ENCODE peak calls at places on chromosomes 1 and 21, in ten cellular contexts. R is PC-9, Y is esophagus squamous epithelium, U is tibial nerve, O is cardiac muscle cell, F is breast epithelium, C is HCT116, N is PC-3, G is left ventricle myocardium inferior, V is stomach. X is an unnamed sample. For H3K4me1, the result is how much of the 10 kb centered on the place peaks cover.

GRCh38 chr1:25148673-25149300 is 83.5 kb downstream of the SYF2 start:
- DNase-seq in G (no peak), Y (no peak), U (no peak), C (no peak), N (peak), O (peak), R (no peak), V (no peak), F (no peak), X (no peak)

GRCh38 chr1:15311122-15311822 is 64.2 kb downstream of the FHAD1 start:
- DNase-seq in V (no peak), U (no peak), Y (no peak), F (no peak), N (no peak), R (no peak), O (no peak), C (no peak), G (no peak), X (no peak)

GRCh38 chr1:31701137-31701736 is 2.6 kb downstream of the COL16A1 start:
- DNase-seq in F (peak), Y (no peak), N (peak), G (peak), R (peak), O (peak), U (peak), C (no peak), V (peak), X (peak)

GRCh38 chr1:187157115-187157514 is 328.4 kb downstream of the PLA2G4A start:
- DNase-seq in V (no peak), N (peak), C (no peak), R (no peak), U (no peak), F (no peak), G (no peak), Y (no peak), O (no peak), X (no peak)

GRCh38 chr1:86938855-86939254 is 24.4 kb downstream of the HS2ST1 start:
- DNase-seq in N (no peak), U (no peak), Y (no peak), F (no peak), C (no peak), O (no peak), G (no peak), V (no peak), R (no peak), X (no peak)

GRCh38 chr1:206537141-206537540 is 29.8 kb downstream of the RASSF5 start:
- DNase-seq in U (no peak), O (peak), R (no peak), C (no peak), V (no peak), G (no peak), N (no peak), F (no peak), Y (no peak), X (no peak)

GRCh38 chr1:72034827-72035226 is 247.5 kb downstream of the NEGR1 start:
- DNase-seq in N (no peak), U (no peak), R (no peak), O (no peak), C (no peak), V (no peak), F (no peak), G (no peak), Y (no peak), X (no peak)

GRCh38 chr1:222257024-222257423 is 290.9 kb downstream of the HHIPL2 start:
- DNase-seq in N (no peak), C (no peak), G (no peak), R (no peak), V (no peak), O (no peak), U (no peak), F (no peak), Y (no peak), X (no peak)

GRCh38 chr1:174103766-174104165 is 55.6 kb upstream of the RABGAP1L start:
- DNase-seq in O (no peak), C (no peak), U (no peak), Y (no peak), V (no peak), F (no peak), R (no peak), N (no peak), G (no peak), X (no peak)

GRCh38 chr1:21815724-21816311 is 3.8 kb downstream of the LDLRAD2 start:
- DNase-seq in Y (no peak), G (no peak), R (no peak), U (no peak), V (no peak), F (no peak), N (no peak), O (no peak), C (no peak), X (no peak)

GRCh38 chr21:26840912-26841311 is 4.3 kb downstream of the ADAMTS1 start:
- DNase-seq in G (peak), C (no peak), F (no peak), N (peak), R (no peak), O (peak), Y (no peak), U (peak), V (no peak), X (peak)

GRCh38 chr1:241550318-241550717 is 18.1 kb downstream of the KMO start:
- DNase-seq in R (no peak), C (no peak), G (no peak), Y (no peak), V (no peak), F (no peak), N (no peak), O (no peak), U (no peak), X (no peak)

GRCh38 chr1:173915596-173915995 is 1.5 kb downstream of the SERPINC1 start:
- DNase-seq in G (no peak), V (no peak), N (no peak), R (no peak), F (no peak), Y (no peak), U (no peak), C (no peak), O (no peak), X (no peak)

GRCh38 chr1:92404661-92405060 is 82.1 kb downstream of the GFI1 start:
- DNase-seq in G (no peak), F (no peak), R (peak), N (peak), Y (no peak), U (no peak), O (peak), C (no peak), V (no peak), X (no peak)

GRCh38 chr1:220889333-220889732 is 10.1 kb downstream of the HLX start:
- DNase-seq in U (no peak), G (no peak), Y (no peak), C (no peak), V (no peak), F (no peak), R (no peak), O (no peak), N (no peak), X (no peak)

GRCh38 chr1:2240251-2241156 is 12.4 kb downstream of the SKI start:
- DNase-seq in N (no peak), V (peak), Y (no peak), O (peak), G (peak), U (peak), C (no peak), R (peak), F (peak), X (no peak)

GRCh38 chr1:11653101-11653601 is 1.1 kb downstream of the FBXO2 start:
- DNase-seq in N (peak), C (peak), Y (no peak), V (peak), F (no peak), O (no peak), G (no peak), U (no peak), R (peak), X (no peak)

GRCh38 chr1:29956343-29957030 is 720.2 kb downstream of the PTPRU start:
- DNase-seq in F (no peak), O (no peak), Y (no peak), C (no peak), G (no peak), N (no peak), R (no peak), V (no peak), U (no peak), X (no peak)

GRCh38 chr1:42743302-42744029 is 3.4 kb upstream of the CLDN19 start:
- DNase-seq in O (no peak), C (no peak), G (no peak), R (peak), Y (no peak), N (no peak), F (no peak), V (no peak), U (no peak), X (no peak)

GRCh38 chr1:47189844-47190562 is at the start of gene PDZK1IP1:
- DNase-seq in Y (no peak), U (peak), O (peak), C (no peak), F (peak), R (peak), N (no peak), V (peak), G (peak), X (peak)

GRCh38 chr1:181595234-181595633 is 111.9 kb downstream of the CACNA1E start:
- DNase-seq in C (no peak), O (no peak), N (no peak), U (no peak), V (no peak), R (no peak), Y (no peak), G (no peak), F (no peak), X (no peak)

GRCh38 chr1:56683569-56683968 is 38.5 kb downstream of the PRKAA2 start:
- DNase-seq in O (no peak), F (no peak), Y (no peak), V (no peak), C (no peak), R (no peak), U (no peak), N (no peak), G (no peak), X (no peak)

GRCh38 chr1:17485280-17485679 is 45.8 kb upstream of the RCC2 start:
- DNase-seq in U (no peak), F (no peak), O (peak), G (no peak), R (no peak), C (no peak), V (peak), N (peak), Y (no peak), X (no peak)

GRCh38 chr1:232524056-232524455 is 105.9 kb downstream of the SIPA1L2 start:
- DNase-seq in G (no peak), O (peak), V (no peak), U (no peak), C (no peak), N (peak), F (no peak), Y (no peak), R (no peak), X (no peak)

GRCh38 chr1:228953207-228953606 is 217.9 kb downstream of the RHOU start:
- DNase-seq in Y (no peak), R (no peak), C (no peak), N (no peak), F (no peak), V (no peak), O (no peak), G (no peak), U (no peak), X (no peak)

GRCh38 chr1:203299180-203299579 is 6.1 kb upstream of the BTG2 start:
- DNase-seq in G (no peak), N (no peak), O (no peak), R (no peak), C (no peak), V (no peak), Y (no peak), U (no peak), F (no peak), X (no peak)
- H3K4me1 ChIP-seq in G (under half), N (under half), O (under half), R (under half), C (under half), V (under half), Y (under half), U (under half), F (under half), X (under half)

GRCh38 chr21:44310628-44311027 is 10.8 kb downstream of the PFKL start:
- DNase-seq in V (no peak), R (no peak), U (no peak), N (no peak), F (no peak), O (no peak), Y (no peak), G (no peak), C (no peak), X (no peak)
- TF ChIP-seq CTCF in V (no peak), R (no peak), U (no peak), N (no peak), F (no peak), O (no peak), Y (no peak), G (no peak), C (no peak), X (no peak)

GRCh38 chr1:204885790-204886189 is 15.1 kb downstream of the NFASC start:
- DNase-seq in V (no peak), C (no peak), G (no peak), R (no peak), Y (no peak), F (no peak), N (no peak), U (no peak), O (peak), X (no peak)

GRCh38 chr1:204885288-204885711 is 14.6 kb downstream of the NFASC start:
- DNase-seq in V (no peak), N (no peak), Y (no peak), U (peak), G (peak), F (no peak), O (peak), R (no peak), C (no peak), X (no peak)

GRCh38 chr1:204889681-204890373 is 19.2 kb downstream of the NFASC start:
- DNase-seq in R (no peak), U (no peak), F (no peak), N (no peak), V (no peak), O (peak), C (no peak), Y (no peak), G (no peak), X (no peak)

GRCh38 chr1:204887846-204888245 is 17.2 kb downstream of the NFASC start:
- DNase-seq in F (no peak), C (no peak), Y (no peak), N (no peak), O (no peak), G (no peak), R (no peak), U (no peak), V (no peak), X (no peak)

DNA sequence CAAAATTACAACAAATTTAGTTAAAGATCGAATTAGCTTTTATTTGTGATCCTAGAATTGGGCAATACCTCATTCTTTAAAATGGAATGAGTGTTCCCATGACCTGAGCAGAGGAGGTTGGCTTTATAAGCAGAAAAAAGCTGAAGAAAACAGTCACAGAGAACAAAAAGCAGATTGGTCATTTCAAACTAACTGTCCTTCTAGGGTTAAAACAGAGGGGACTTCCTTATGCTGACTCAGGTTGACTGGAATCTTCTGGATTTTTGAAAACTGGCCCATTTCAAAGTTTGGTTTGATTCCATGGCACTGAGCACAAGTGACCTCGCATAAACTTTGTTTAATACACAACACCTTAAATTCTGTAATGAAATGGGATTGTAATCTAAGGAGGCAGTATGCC is 17.6 kb downstream of the NFASC start:
- DNase-seq in N (no peak), Y (no peak), C (no peak), O (peak), F (no peak), R (no peak), V (no peak), G (no peak), U (no peak), X (no peak)
- H3K27ac ChIP-seq in N (no peak), Y (peak), C (no peak), O (no peak), F (peak), R (no peak), V (peak), G (peak), U (peak), X (peak)

DNA sequence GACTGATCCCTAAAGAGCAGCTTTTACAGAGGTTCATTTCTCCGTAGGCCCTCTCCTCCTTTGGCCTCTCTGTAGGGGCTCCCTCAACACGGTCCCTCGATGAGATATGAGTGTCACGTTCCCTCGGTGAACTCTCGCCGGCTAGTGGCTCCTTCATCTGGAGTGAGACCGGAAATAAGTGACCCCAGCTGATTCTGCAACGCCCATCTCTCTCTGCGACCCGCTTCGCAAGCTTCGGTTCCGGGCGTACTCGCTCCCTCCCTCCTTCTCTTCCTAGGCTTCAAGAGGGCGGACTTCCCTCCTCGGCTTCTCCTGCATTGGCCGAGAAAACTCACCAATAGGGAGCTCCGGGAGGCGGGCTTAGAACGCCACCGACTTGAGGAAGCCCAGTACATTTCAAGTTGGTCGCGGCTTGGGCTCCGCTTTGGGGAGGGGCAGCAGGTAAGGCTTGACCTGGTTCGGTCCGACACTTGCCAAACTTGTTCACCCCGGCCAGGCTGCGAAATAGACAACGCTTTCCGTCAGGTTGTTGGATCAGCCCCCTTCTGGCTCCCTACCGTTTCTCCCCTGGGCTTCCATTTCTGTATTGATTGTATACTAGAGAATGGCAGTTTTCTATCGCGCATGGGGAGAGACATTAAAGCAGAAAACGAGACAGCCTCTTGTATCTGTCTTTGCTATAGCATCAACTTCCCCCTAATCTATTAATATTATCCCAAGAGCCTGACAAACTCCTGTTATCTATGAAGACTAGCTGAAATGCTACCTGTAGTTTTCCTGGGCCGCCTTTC is at the start of the genes ANKRD34A and POLR3GL:
- DNase-seq in Y (peak), G (peak), R (peak), O (peak), C (peak), U (peak), F (peak), V (peak), N (peak), X (peak)
- H3K4me1 ChIP-seq in Y (under half), G (half or more), R (under half), O (under half), C (under half), U (under half), F (under half), V (under half), N (under half), X (under half)

GRCh38 chr1:202656057-202656456 is 54.2 kb downstream of the SYT2 start:
- DNase-seq in U (no peak), G (no peak), O (peak), V (no peak), F (no peak), Y (no peak), R (peak), C (no peak), N (no peak), X (no peak)

GRCh38 chr1:202659541-202659940 is 50.7 kb downstream of the SYT2 start:
- DNase-seq in R (no peak), G (no peak), C (no peak), O (no peak), N (no peak), F (no peak), V (no peak), Y (no peak), U (no peak), X (no peak)

GRCh38 chr1:202658251-202658650 is 52.0 kb downstream of the SYT2 start:
- DNase-seq in G (no peak), C (no peak), Y (no peak), F (no peak), N (no peak), R (no peak), V (no peak), O (no peak), U (no peak), X (no peak)

GRCh38 chr1:202658766-202659165 is 51.5 kb downstream of the SYT2 start:
- DNase-seq in G (no peak), C (no peak), F (no peak), R (no peak), U (no peak), N (no peak), Y (no peak), O (no peak), V (no peak), X (no peak)

GRCh38 chr1:202656951-202657646 is 53.2 kb downstream of the SYT2 start:
- DNase-seq in O (peak), N (peak), C (no peak), Y (no peak), G (no peak), R (peak), V (no peak), U (no peak), F (no peak), X (no peak)
- TF ChIP-seq CTCF in O (peak), N (no peak), C (peak), Y (no peak), G (no peak), R (no peak), V (no peak), U (no peak), F (no peak), X (no peak)

GRCh38 chr1:160149235-160149634 is 2.2 kb upstream of the ATP1A4 start:
- DNase-seq in N (no peak), Y (no peak), R (no peak), C (no peak), G (no peak), F (no peak), U (no peak), O (no peak), V (no peak), X (no peak)
- H3K27ac ChIP-seq in N (no peak), Y (no peak), R (peak), C (no peak), G (no peak), F (no peak), U (no peak), O (no peak), V (no peak), X (peak)

GRCh38 chr1:18667333-18667732 is 36.7 kb downstream of the PAX7 start:
- DNase-seq in R (no peak), C (no peak), O (no peak), F (no peak), Y (no peak), U (no peak), N (no peak), G (no peak), V (no peak), X (no peak)
- H3K4me1 ChIP-seq in R (half or more), C (under half), O (under half), F (under half), Y (under half), U (under half), N (half or more), G (under half), V (under half), X (under half)

GRCh38 chr1:177959793-177960515 is 9.9 kb downstream of the SEC16B start:
- DNase-seq in F (no peak), O (peak), Y (no peak), R (no peak), U (no peak), V (no peak), G (no peak), N (peak), C (no peak), X (no peak)
- TF ChIP-seq CTCF in F (peak), O (peak), Y (peak), R (peak), U (peak), V (no peak), G (peak), N (peak), C (peak), X (no peak)

GRCh38 chr1:111197598-111198289 is 2.7 kb downstream of the DENND2D start:
- DNase-seq in N (peak), R (no peak), V (no peak), C (no peak), F (no peak), Y (no peak), U (no peak), O (peak), G (no peak), X (no peak)
- H3K27ac ChIP-seq in N (no peak), R (no peak), V (peak), C (no peak), F (no peak), Y (no peak), U (no peak), O (no peak), G (no peak), X (no peak)

GRCh38 chr1:65368403-65368802 is 52.1 kb upstream of the LEPR start:
- DNase-seq in F (no peak), O (no peak), U (no peak), C (no peak), R (no peak), Y (no peak), N (no peak), V (no peak), G (no peak), X (no peak)
- H3K4me1 ChIP-seq in F (under half), O (under half), U (under half), C (under half), R (under half), Y (under half), N (under half), V (under half), G (under half), X (under half)